ENCODE peak calls at places on chromosomes 13 and 19, in five cellular contexts. X is left lung; M is left kidney; U is activated CD4-positive, alpha-beta T cell treated with anti-CD3 and anti-CD28 coated beads for 36 hours; S is stimulated activated CD4-positive, alpha-beta T cell treated with anti-CD3 and anti-CD28 coated beads, TNF-alpha, amount 100 ng/mL, for 4 hours. Q is an unnamed sample.

GRCh38 chr13:100254002-100254401 is 165.1 kb downstream of the PCCA start:
- DNase-seq in U (peak), S (no peak), X (no peak), M (no peak), Q (no peak)

GRCh38 chr19:4369888-4370260 is 26.5 kb downstream of the MPND start:
- DNase-seq in S (peak), X (peak), U (peak), M (peak), Q (no peak)

GRCh38 chr19:23916991-23917390 is 2.3 kb downstream of the ZNF726 start:
- DNase-seq in U (peak), X (no peak), M (no peak), S (no peak), Q (no peak)

GRCh38 chr19:35346193-35347052 is 1.3 kb upstream of the FFAR1 start:
- DNase-seq in X (peak), U (peak), M (peak), S (peak), Q (peak)

GRCh38 chr13:113591750-113592149 is 7.2 kb downstream of the TFDP1 start:
- DNase-seq in M (no peak), S (no peak), U (no peak), X (no peak), Q (no peak)

GRCh38 chr13:22126433-22127021 is 455.7 kb downstream of the FGF9 start:
- DNase-seq in U (no peak), X (no peak), M (no peak), S (no peak), Q (peak)

GRCh38 chr13:111152836-111153235 is 37.7 kb downstream of the ARHGEF7 start:
- DNase-seq in X (no peak), S (no peak), M (peak), U (no peak), Q (no peak)

GRCh38 chr19:10780368-10780767 is 55.6 kb downstream of the TMED1 start:
- DNase-seq in M (no peak), S (no peak), X (no peak), U (no peak), Q (no peak)

GRCh38 chr13:110559429-110559943 is 2.0 kb downstream of the RAB20 start:
- DNase-seq in S (no peak), U (no peak), M (peak), X (peak), Q (no peak)

GRCh38 chr19:33292595-33293254 is 9.6 kb downstream of the CEBPA start:
- DNase-seq in M (peak), X (peak), U (no peak), S (no peak), Q (no peak)

GRCh38 chr13:97005631-97006262 is 11.5 kb upstream of the OXGR1 start:
- DNase-seq in X (no peak), S (no peak), M (no peak), U (no peak), Q (no peak)

GRCh38 chr13:112444001-112444311 is 67.8 kb downstream of the SPACA7 start:
- DNase-seq in S (no peak), U (peak), M (peak), X (peak), Q (no peak)

GRCh38 chr19:4803736-4804695 is 12.5 kb downstream of the FEM1A start:
- DNase-seq in X (peak), U (peak), S (peak), M (peak), Q (no peak)

GRCh38 chr19:918481-919156 is 1.5 kb downstream of the KISS1R start:
- DNase-seq in X (no peak), M (peak), S (no peak), U (peak), Q (no peak)

GRCh38 chr19:1355258-1355973 is 28.3 kb upstream of the NDUFS7 start:
- DNase-seq in S (no peak), X (no peak), M (peak), U (peak), Q (no peak)

GRCh38 chr19:43779820-43780219 is 953 bp downstream of the KCNN4 start:
- DNase-seq in X (no peak), M (no peak), S (no peak), U (peak), Q (no peak)

GRCh38 chr13:21012211-21012610 is 49.2 kb downstream of the LATS2 start:
- DNase-seq in S (no peak), X (no peak), M (no peak), U (no peak), Q (no peak)

GRCh38 chr19:42233106-42233505 is 9.3 kb downstream of the GSK3A start:
- DNase-seq in S (no peak), U (no peak), X (peak), M (no peak), Q (no peak)

GRCh38 chr19:38101723-38102122 is 122.3 kb downstream of the DPF1 start:
- DNase-seq in S (no peak), U (no peak), M (no peak), X (peak), Q (no peak)

GRCh38 chr19:33438016-33438671 is 64.6 kb downstream of the CEBPG start:
- DNase-seq in M (no peak), U (no peak), X (peak), S (no peak), Q (no peak)

GRCh38 chr19:55549500-55550320 is 4.4 kb upstream of the SBK3 start:
- DNase-seq in S (no peak), X (no peak), M (peak), U (no peak), Q (no peak)

GRCh38 chr13:30787747-30788535 is 52.6 kb downstream of the ALOX5AP start:
- DNase-seq in X (no peak), M (peak), S (no peak), U (no peak), Q (no peak)

GRCh38 chr13:111184685-111185401 is 69.7 kb downstream of the ARHGEF7 start:
- DNase-seq in S (no peak), X (no peak), U (peak), M (no peak), Q (peak)

GRCh38 chr19:44587863-44588752 is 25.3 kb upstream of the IGSF23 start:
- DNase-seq in X (no peak), S (no peak), U (peak), M (no peak), Q (no peak)

GRCh38 chr13:111204438-111205177 is 89.5 kb downstream of the ARHGEF7 start:
- DNase-seq in M (peak), S (no peak), X (no peak), U (no peak), Q (no peak)

GRCh38 chr13:107209811-107210210 is 641.9 kb upstream of the ARGLU1 start:
- DNase-seq in S (no peak), M (no peak), X (no peak), U (no peak), Q (no peak)

GRCh38 chr13:87376081-87376480 is 295.1 kb upstream of the SLITRK5 start:
- DNase-seq in U (no peak), S (no peak), M (no peak), X (no peak), Q (no peak)

GRCh38 chr13:79662882-79663281 is 181.9 kb downstream of the NDFIP2 start:
- DNase-seq in X (no peak), M (no peak), S (no peak), U (no peak), Q (no peak)

GRCh38 chr19:45041125-45041524 is 2.3 kb downstream of the CLASRP start:
- DNase-seq in S (no peak), U (no peak), X (no peak), M (no peak), Q (no peak)

GRCh38 chr13:50715402-50716146 is 127.9 kb downstream of the DLEU7 start:
- DNase-seq in U (no peak), X (peak), S (no peak), M (no peak), Q (no peak)

GRCh38 chr19:5211217-5211822 is 129.3 kb downstream of the PTPRS start:
- DNase-seq in U (no peak), X (no peak), S (no peak), M (no peak), Q (no peak)

GRCh38 chr13:41648314-41648935 is 191.1 kb downstream of the RGCC start:
- DNase-seq in X (no peak), S (no peak), U (no peak), M (peak), Q (no peak)

GRCh38 chr19:48170817-48171347 is 402 bp downstream of the ZSWIM9 start:
- DNase-seq in X (no peak), U (no peak), S (no peak), M (peak), Q (no peak)

GRCh38 chr19:8194528-8195275 is 14.5 kb upstream of the CERS4 start:
- DNase-seq in X (peak), S (no peak), M (no peak), U (peak), Q (no peak)

GRCh38 chr19:6125571-6125989 is 9.9 kb upstream of the ACSBG2 start:
- DNase-seq in S (peak), X (no peak), M (peak), U (peak), Q (peak)

GRCh38 chr13:61664821-61665705 is 249.4 kb upstream of the PCDH20 start:
- DNase-seq in M (peak), X (no peak), S (no peak), U (no peak), Q (no peak)

GRCh38 chr13:42420304-42420703 is 148.4 kb downstream of the AKAP11 start:
- DNase-seq in U (peak), S (peak), X (no peak), M (no peak), Q (peak)

Q was measured in GM12864.